ENCODE peak calls at places on chromosomes 13 and 19, in six cellular contexts. S, Y, N, O, Q and C are unnamed samples.

GRCh38 chr13:95254341-95254740 is 46.9 kb downstream of the ABCC4 start:
- DNase-seq in S (no peak), Y (no peak), N (no peak), O (no peak), Q (no peak), C (no peak)

GRCh38 chr19:19338082-19338481 is 17.5 kb downstream of the MAU2 start:
- DNase-seq in S (no peak), Y (no peak), N (no peak), O (no peak), Q (no peak), C (no peak)

GRCh38 chr19:19403373-19403901 is 2.0 kb upstream of the GATAD2A start:
- DNase-seq in S (no peak), Y (no peak), N (no peak), O (no peak), Q (no peak), C (no peak)

GRCh38 chr13:113157929-113158747 is at the start of gene PROZ:
- DNase-seq in S (no peak), Y (no peak), N (no peak), O (no peak), Q (no peak), C (no peak)

GRCh38 chr19:44142014-44142523 is 715 bp downstream of the ZNF234 start:
- DNase-seq in S (no peak), Y (peak; percentile 5), N (no peak), O (no peak), Q (peak; percentile 48), C (no peak)

GRCh38 chr19:3285647-3286176 is 61.3 kb downstream of the CELF5 start:
- DNase-seq in S (no peak), Y (no peak), N (peak; percentile 53), O (no peak), Q (no peak), C (no peak)

GRCh38 chr19:18470153-18470552 is 32.2 kb upstream of the ISYNA1 start:
- DNase-seq in S (no peak), Y (peak; percentile 45), N (no peak), O (no peak), Q (peak; percentile 91), C (peak; percentile 55)

GRCh38 chr13:114129649-114130062 is 2.8 kb downstream of the RASA3 start:
- DNase-seq in S (no peak), Y (no peak), N (no peak), O (no peak), Q (no peak), C (no peak)

GRCh38 chr13:19791953-19792537 is 9.3 kb upstream of the PSPC1 start:
- DNase-seq in S (no peak), Y (no peak), N (no peak), O (no peak), Q (peak; percentile 63), C (peak; percentile 33)

GRCh38 chr13:30153871-30154426 is 153.4 kb downstream of the KATNAL1 start:
- DNase-seq in S (no peak), Y (peak; percentile 61), N (peak; percentile 29), O (no peak), Q (peak; percentile 83), C (no peak)

GRCh38 chr13:29850213-29850898 is at the start of gene UBL3:
- DNase-seq in S (peak; percentile 96), Y (peak; percentile 97), N (peak; percentile 98), O (peak; percentile 92), Q (peak; percentile 99), C (peak; percentile 92)

GRCh38 chr13:31421756-31422155 is 222.0 kb downstream of the B3GLCT start:
- DNase-seq in S (peak; percentile 40), Y (peak; percentile 41), N (no peak), O (no peak), Q (no peak), C (no peak)

GRCh38 chr13:49791753-49792549 is 531 bp downstream of the KPNA3 start:
- DNase-seq in S (peak; percentile 22), Y (peak; percentile 49), N (peak; percentile 67), O (no peak), Q (peak; percentile 79), C (peak; percentile 25)

GRCh38 chr13:36680918-36681317 is 7.1 kb downstream of the SERTM1 start:
- DNase-seq in S (no peak), Y (no peak), N (no peak), O (no peak), Q (no peak), C (no peak)

GRCh38 chr19:29618871-29619270 is 12.8 kb downstream of the POP4 start:
- DNase-seq in S (no peak), Y (no peak), N (no peak), O (no peak), Q (no peak), C (no peak)

GRCh38 chr13:31179754-31180153 is 18.1 kb upstream of the HSPH1 start:
- DNase-seq in S (no peak), Y (no peak), N (no peak), O (no peak), Q (no peak), C (no peak)

GRCh38 chr19:54573330-54573872 is at the start of gene LILRA2:
- DNase-seq in S (no peak), Y (no peak), N (no peak), O (no peak), Q (no peak), C (no peak)

GRCh38 chr19:54383330-54383729 is 18.6 kb upstream of the LAIR1 start:
- DNase-seq in S (no peak), Y (no peak), N (no peak), O (no peak), Q (no peak), C (no peak)

GRCh38 chr13:26476111-26476743 is 81.3 kb upstream of the WASF3 start:
- DNase-seq in S (no peak), Y (no peak), N (no peak), O (no peak), Q (peak; percentile 88), C (no peak)

GRCh38 chr19:56099638-56100539 is 21.2 kb downstream of the ZNF787 start:
- DNase-seq in S (no peak), Y (no peak), N (no peak), O (no peak), Q (no peak), C (no peak)

GRCh38 chr13:37621811-37622361 is 23.3 kb upstream of the POSTN start:
- DNase-seq in S (no peak), Y (no peak), N (no peak), O (no peak), Q (no peak), C (no peak)

GRCh38 chr19:55383789-55384575 is at the start of gene TMEM238:
- DNase-seq in S (no peak), Y (peak; percentile 81), N (peak; percentile 81), O (no peak), Q (peak; percentile 85), C (peak; percentile 61)

GRCh38 chr13:112097770-112098169 is 30.8 kb downstream of the SOX1 start:
- DNase-seq in S (no peak), Y (no peak), N (no peak), O (no peak), Q (no peak), C (no peak)

GRCh38 chr13:112101360-112101930 is 34.5 kb downstream of the SOX1 start:
- DNase-seq in S (peak; percentile 2), Y (no peak), N (no peak), O (no peak), Q (no peak), C (no peak)

GRCh38 chr13:112095354-112095753 is 28.4 kb downstream of the SOX1 start:
- DNase-seq in S (no peak), Y (no peak), N (no peak), O (no peak), Q (no peak), C (no peak)

GRCh38 chr13:112096959-112097358 is 30.0 kb downstream of the SOX1 start:
- DNase-seq in S (no peak), Y (no peak), N (no peak), O (no peak), Q (no peak), C (no peak)

DNA sequence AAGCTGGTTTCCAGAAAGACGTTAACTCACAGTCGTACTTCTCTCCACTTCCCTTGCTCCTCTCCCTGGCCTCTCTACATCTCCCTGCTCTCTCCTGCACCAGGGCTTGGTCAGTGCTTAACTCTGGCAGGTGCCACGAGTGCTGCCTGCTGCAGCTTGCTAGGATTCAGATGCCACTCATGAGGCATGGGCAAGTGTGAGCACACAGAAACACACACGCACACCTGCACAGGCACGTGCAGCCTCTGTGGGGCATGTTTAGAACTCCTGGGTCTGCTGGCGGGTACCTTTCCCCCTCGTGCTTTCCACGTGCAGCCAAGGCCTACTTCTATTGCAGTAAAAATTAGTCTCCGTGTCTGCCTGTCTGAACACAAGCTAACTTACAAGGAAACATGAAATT is 31.8 kb downstream of the SOX1 start:
- DNase-seq in S (no peak), Y (no peak), N (no peak), O (no peak), Q (no peak), C (no peak)
- H3K4me3 ChIP-seq in S (no peak overlapping the region), Y (no peak overlapping the region), N (no peak overlapping the region), O (no peak overlapping the region), Q (no peak overlapping the region), C (no peak overlapping the region)

DNA sequence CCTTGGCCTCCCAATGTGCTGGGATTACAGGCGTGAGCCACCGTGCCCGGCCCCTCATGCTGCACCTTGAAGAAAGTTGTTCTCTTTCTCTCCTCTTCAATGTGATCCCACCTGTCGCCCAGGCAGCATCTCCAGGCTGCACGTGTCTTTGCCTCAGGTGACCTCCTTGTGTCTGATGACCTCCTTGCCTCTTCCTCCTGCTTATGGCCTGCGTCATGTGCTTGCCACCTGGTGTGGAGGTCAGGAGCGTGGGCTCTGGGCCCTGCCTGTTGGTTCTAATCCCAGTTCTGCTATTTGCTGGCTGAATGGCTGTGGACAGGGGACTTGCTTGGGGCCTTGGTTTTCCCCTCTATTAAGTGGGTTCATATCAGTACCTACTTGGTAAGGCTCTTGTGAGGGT is 6.3 kb downstream of the BICRA start:
- DNase-seq in S (no peak), Y (no peak), N (no peak), O (no peak), Q (no peak), C (no peak)
- H3K4me3 ChIP-seq in S (no peak overlapping the region), Y (no peak overlapping the region), N (no peak overlapping the region), O (no peak overlapping the region), Q (no peak overlapping the region), C (no peak overlapping the region)

GRCh38 chr13:33799950-33800592 is 17.9 kb upstream of the RFC3 start:
- DNase-seq in S (no peak), Y (peak; percentile 25), N (no peak), O (no peak), Q (no peak), C (no peak)
- H3K4me3 ChIP-seq in S (no peak overlapping the region), Y (no peak overlapping the region), N (no peak overlapping the region), O (peak overlapping the region; percentile 21), Q (no peak overlapping the region), C (no peak overlapping the region)

DNA sequence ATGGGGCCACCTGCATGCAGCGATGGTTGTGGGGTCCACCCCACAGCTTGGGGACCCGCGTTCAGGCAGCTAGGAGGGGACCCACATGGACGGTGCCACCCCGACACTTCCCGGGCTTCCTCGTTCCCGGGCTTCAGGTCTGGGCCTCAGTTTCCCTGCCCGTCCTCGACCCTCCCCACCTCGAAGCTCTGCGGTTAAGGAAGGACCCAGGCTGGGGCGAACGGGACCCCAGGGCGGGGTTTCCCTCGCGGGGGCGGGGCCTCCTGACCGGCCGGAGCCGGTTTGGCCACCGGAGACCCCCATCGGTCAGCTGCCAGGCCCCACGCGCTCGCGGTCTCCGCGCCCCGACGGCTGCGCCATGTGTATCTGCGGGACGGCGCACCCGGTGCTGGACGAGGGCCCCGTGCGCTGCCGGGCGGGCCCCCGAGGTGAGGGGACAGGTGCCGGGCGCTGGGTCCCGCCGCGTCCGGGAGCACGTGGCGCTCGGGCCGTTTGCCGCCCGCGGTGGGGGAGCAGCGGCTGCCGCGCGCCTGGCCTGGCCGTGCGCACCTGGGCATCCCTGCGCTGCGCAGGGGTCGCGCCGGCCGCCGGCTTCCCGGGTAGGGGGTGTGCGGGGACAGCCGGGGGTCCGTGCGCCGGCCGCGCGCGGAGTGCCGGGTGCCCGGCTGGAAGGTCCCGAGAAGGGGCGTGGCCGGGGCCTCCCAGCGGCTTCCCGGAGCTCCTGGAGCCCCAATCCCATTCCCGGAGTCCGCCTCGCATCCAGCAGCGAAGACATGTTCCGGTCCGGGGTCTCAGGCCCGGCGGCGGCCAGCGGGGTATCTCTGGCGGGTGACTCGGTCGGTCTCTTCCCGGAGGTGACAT is 4.2 kb downstream of the ARHGAP45 start:
- DNase-seq in S (no peak), Y (peak; percentile 62), N (no peak), O (no peak), Q (peak; percentile 81), C (no peak)
- H3K4me3 ChIP-seq in S (no peak overlapping the region), Y (peak overlapping the region; percentile 13), N (no peak overlapping the region), O (peak overlapping the region; percentile 38), Q (peak overlapping the region; percentile 23), C (no peak overlapping the region)